ENCODE peak calls at places on chromosomes 2 and 18, in nine cellular contexts. M is stimulated activated CD4-positive, alpha-beta T cell treated with anti-CD3 and anti-CD28 coated beads, Interleukin-1b, Interleukin-23, amount 100 ng/mL, for 4 hours; A is SK-MEL-5; Z is HTR-8/SVneo; S is thyroid gland; T is amygdala; H is activated naive CD4-positive, alpha-beta T cell treated with anti-CD3 and anti-CD28 coated beads for 36 hours; J is dermis blood vessel endothelial cell; X is heart left ventricle. I is an unnamed sample.

GRCh38 chr18:3799515-3799914 is 349.5 kb downstream of the TGIF1 start:
- DNase-seq in M (no peak), A (no peak), Z (no peak), S (peak), T (no peak), H (no peak), J (peak), X (no peak), I (no peak)

GRCh38 chr2:42581257-42581656 is 12.8 kb downstream of the MTA3 start:
- DNase-seq in M (no peak), A (no peak), Z (no peak), S (no peak), T (no peak), H (no peak), J (no peak), X (no peak), I (no peak)

GRCh38 chr2:183035298-183035953 is 2.8 kb downstream of the NCKAP1 start:
- DNase-seq in M (no peak), A (no peak), Z (no peak), S (no peak), T (no peak), H (no peak), J (peak), X (no peak), I (peak)

GRCh38 chr2:188316354-188316753 is 24.7 kb downstream of the GULP1 start:
- DNase-seq in M (no peak), A (no peak), Z (no peak), S (no peak), T (no peak), H (no peak), J (no peak), X (no peak), I (no peak)

GRCh38 chr2:62578837-62579640 is 73.0 kb upstream of the TMEM17 start:
- DNase-seq in M (no peak), A (no peak), Z (no peak), S (no peak), T (no peak), H (no peak), J (peak), X (no peak), I (no peak)

GRCh38 chr2:12091201-12091806 is 344.9 kb downstream of the LPIN1 start:
- DNase-seq in M (no peak), A (no peak), Z (peak), S (no peak), T (no peak), H (no peak), J (no peak), X (no peak), I (peak)

GRCh38 chr18:32771169-32771751 is 1.6 kb downstream of the KLHL14 start:
- DNase-seq in M (no peak), A (no peak), Z (no peak), S (peak), T (no peak), H (no peak), J (peak), X (peak), I (peak)

GRCh38 chr18:41870191-41870590 is 84.8 kb upstream of the PIK3C3 start:
- DNase-seq in M (no peak), A (no peak), Z (no peak), S (no peak), T (no peak), H (no peak), J (no peak), X (no peak), I (no peak)

GRCh38 chr2:104434363-104434792 is 419.5 kb upstream of the POU3F3 start:
- DNase-seq in M (no peak), A (peak), Z (no peak), S (peak), T (no peak), H (peak), J (no peak), X (no peak), I (no peak)

GRCh38 chr2:18795881-18796280 is 206.5 kb upstream of the NT5C1B start:
- DNase-seq in M (no peak), A (no peak), Z (no peak), S (no peak), T (no peak), H (no peak), J (no peak), X (no peak), I (no peak)